ENCODE peak calls at places on chromosomes 7 and 10, in five cellular contexts. Q, R, J, M and Z are unnamed samples.
A peak's percentile ranks its signal among the peaks of the same experiment; 100 is the strongest.

GRCh38 chr7:116232402-116232749 is 22.0 kb downstream of the TES start:
- DNase-seq in Q (no peak), R (no peak), J (no peak), M (no peak), Z (no peak)

GRCh38 chr7:109109558-109109957 is 539.9 kb downstream of the DNAJB9 start:
- DNase-seq in Q (no peak), R (no peak), J (no peak), M (no peak), Z (no peak)

GRCh38 chr7:66638309-66639099 is 9.8 kb downstream of the KCTD7 start:
- DNase-seq in Q (no peak), R (no peak), J (no peak), M (no peak), Z (no peak)

GRCh38 chr7:137221467-137221866 is 122.1 kb downstream of the PTN start:
- DNase-seq in Q (no peak), R (no peak), J (no peak), M (no peak), Z (no peak)

GRCh38 chr7:45980181-45980905 is 59.3 kb upstream of the IGFBP3 start:
- DNase-seq in Q (no peak), R (no peak), J (no peak), M (no peak), Z (no peak)

GRCh38 chr7:926061-927030 is 28.1 kb downstream of the ADAP1 start:
- DNase-seq in Q (no peak), R (no peak), J (peak; percentile 67), M (no peak), Z (no peak)

GRCh38 chr10:61842755-61843497 is 58.6 kb upstream of the ARID5B start:
- DNase-seq in Q (no peak), R (no peak), J (no peak), M (no peak), Z (no peak)

GRCh38 chr10:85599081-85599480 is 767.5 kb downstream of the GRID1 start:
- DNase-seq in Q (no peak), R (no peak), J (no peak), M (no peak), Z (no peak)

GRCh38 chr10:101087965-101088364 is 26.2 kb downstream of the KAZALD1 start:
- DNase-seq in Q (no peak), R (no peak), J (no peak), M (no peak), Z (no peak)